ENCODE peak calls at places on chromosomes 12 and 14, in six cellular contexts. U is fibroblast of the aortic adventitia, S is AG04449, C is cardiac fibroblast, Y is astrocyte of the spinal cord, G is body of pancreas. O is an unnamed sample.

GRCh38 chr12:4858385-4858784 is 51.3 kb upstream of the KCNA1 start:
- DNase-seq in U (no peak), S (no peak), C (no peak), Y (no peak), G (peak), O (no peak)

GRCh38 chr14:72315720-72316119 is 383.5 kb downstream of the RGS6 start:
- DNase-seq in U (no peak), S (no peak), C (no peak), Y (no peak), G (no peak), O (no peak)

GRCh38 chr14:55114720-55115119 is 14.3 kb upstream of the LGALS3 start:
- DNase-seq in U (no peak), S (no peak), C (no peak), Y (no peak), G (no peak), O (no peak)

GRCh38 chr12:130583800-130584199 is 132.3 kb downstream of the RIMBP2 start:
- DNase-seq in U (no peak), S (no peak), C (no peak), Y (no peak), G (no peak), O (no peak)

GRCh38 chr14:29710015-29710414 is 217.6 kb downstream of the PRKD1 start:
- DNase-seq in U (peak), S (no peak), C (peak), Y (no peak), G (no peak), O (no peak)

GRCh38 chr14:69355155-69355954 is 42.7 kb downstream of the ERH start:
- DNase-seq in U (no peak), S (no peak), C (peak), Y (no peak), G (no peak), O (no peak)

GRCh38 chr14:56632192-56632591 is 52.6 kb downstream of the TMEM260 start:
- DNase-seq in U (no peak), S (no peak), C (no peak), Y (no peak), G (no peak), O (no peak)

GRCh38 chr12:78562358-78563205 is 302.0 kb upstream of the SYT1 start:
- DNase-seq in U (peak), S (no peak), C (peak), Y (peak), G (no peak), O (no peak)

GRCh38 chr12:96143392-96143791 is 50.8 kb upstream of the ELK3 start:
- DNase-seq in U (no peak), S (no peak), C (no peak), Y (no peak), G (no peak), O (no peak)

GRCh38 chr12:40325349-40325960 is 100.7 kb downstream of the LRRK2 start:
- DNase-seq in U (peak), S (no peak), C (peak), Y (peak), G (no peak), O (no peak)

GRCh38 chr14:100906420-100906819 is 2.9 kb upstream of the RTL1 start:
- DNase-seq in U (no peak), S (no peak), C (no peak), Y (no peak), G (peak), O (no peak)

GRCh38 chr12:5715076-5715475 is 230.0 kb downstream of the ANO2 start:
- DNase-seq in U (no peak), S (no peak), C (no peak), Y (no peak), G (no peak), O (no peak)

GRCh38 chr12:126389215-126389841 is 1324.1 kb downstream of the AACS start:
- DNase-seq in U (peak), S (no peak), C (peak), Y (peak), G (no peak), O (no peak)

GRCh38 chr12:104958946-104959841 is 1.1 kb upstream of the SLC41A2 start:
- DNase-seq in U (peak), S (no peak), C (peak), Y (peak), G (peak), O (peak)

GRCh38 chr12:24378548-24379011 is 429.1 kb upstream of the SOX5 start:
- DNase-seq in U (no peak), S (no peak), C (no peak), Y (peak), G (no peak), O (peak)

GRCh38 chr14:43983721-43984120 is 523.4 kb downstream of the FSCB start:
- DNase-seq in U (no peak), S (no peak), C (no peak), Y (no peak), G (no peak), O (no peak)

GRCh38 chr12:10457760-10458159 is 4.6 kb upstream of the KLRC1 start:
- DNase-seq in U (no peak), S (no peak), C (no peak), Y (no peak), G (no peak), O (no peak)

GRCh38 chr14:32028599-32028998 is 48.5 kb upstream of the ARHGAP5 start:
- DNase-seq in U (peak), S (no peak), C (no peak), Y (peak), G (no peak), O (no peak)

GRCh38 chr14:68283378-68284123 is 464.0 kb downstream of the RAD51B start:
- DNase-seq in U (peak), S (no peak), C (no peak), Y (no peak), G (no peak), O (no peak)

GRCh38 chr14:91405241-91405721 is 12.3 kb downstream of the CCDC88C start:
- DNase-seq in U (no peak), S (no peak), C (no peak), Y (no peak), G (peak), O (no peak)

GRCh38 chr12:124867389-124867930 is 3.8 kb upstream of the SCARB1 start:
- DNase-seq in U (peak), S (peak), C (peak), Y (peak), G (peak), O (no peak)

GRCh38 chr14:23182372-23183014 is 967 bp downstream of the SLC7A8 start:
- DNase-seq in U (no peak), S (no peak), C (no peak), Y (no peak), G (peak), O (no peak)

GRCh38 chr12:53232641-53233538 is 881 bp upstream of the RARG start:
- DNase-seq in U (peak), S (no peak), C (peak), Y (no peak), G (peak), O (no peak)

GRCh38 chr12:124531281-124531745 is 36.1 kb downstream of the NCOR2 start:
- DNase-seq in U (no peak), S (no peak), C (no peak), Y (no peak), G (no peak), O (no peak)

GRCh38 chr12:26406391-26406790 is 211.0 kb downstream of the SSPN start:
- DNase-seq in U (no peak), S (no peak), C (no peak), Y (no peak), G (peak), O (no peak)

GRCh38 chr12:128571906-128572305 is 251.9 kb downstream of the SLC15A4 start:
- DNase-seq in U (no peak), S (no peak), C (no peak), Y (no peak), G (no peak), O (no peak)

GRCh38 chr14:34649344-34649743 is 19.4 kb upstream of the SNX6 start:
- DNase-seq in U (peak), S (peak), C (peak), Y (peak), G (no peak), O (peak)

GRCh38 chr12:40146800-40147797 is 41.2 kb upstream of the SLC2A13 start:
- DNase-seq in U (no peak), S (no peak), C (no peak), Y (no peak), G (no peak), O (no peak)

GRCh38 chr12:29282452-29282851 is 98.5 kb downstream of the ERGIC2 start:
- DNase-seq in U (no peak), S (no peak), C (peak), Y (no peak), G (no peak), O (no peak)

GRCh38 chr12:16585781-16586180 is 20.2 kb downstream of the LMO3 start:
- DNase-seq in U (no peak), S (no peak), C (no peak), Y (no peak), G (no peak), O (no peak)

GRCh38 chr12:11893998-11894397 is 176.7 kb upstream of the BCL2L14 start:
- DNase-seq in U (no peak), S (no peak), C (no peak), Y (no peak), G (no peak), O (no peak)

GRCh38 chr14:74905595-74906142 is 17.4 kb downstream of the RPS6KL1 start:
- DNase-seq in U (peak), S (no peak), C (peak), Y (peak), G (peak), O (no peak)

GRCh38 chr14:35333347-35333730 is 41.2 kb downstream of the PSMA6 start:
- DNase-seq in U (no peak), S (no peak), C (no peak), Y (no peak), G (no peak), O (no peak)

GRCh38 chr14:105086833-105087307 is 21.6 kb upstream of the GPR132 start:
- DNase-seq in U (peak), S (no peak), C (peak), Y (peak), G (peak), O (no peak)
- H3K4me3 ChIP-seq in U (peak), S (peak), C (peak), Y (peak), G (no peak), O (peak)

GRCh38 chr12:18882690-18883089 is 144.8 kb downstream of the CAPZA3 start:
- DNase-seq in U (no peak), S (no peak), C (no peak), Y (no peak), G (no peak), O (no peak)
- TF ChIP-seq CTCF in U (no peak), S (no peak), C (no peak), Y (no peak), G (peak), O (no peak)

GRCh38 chr14:103384450-103385152 is 614 bp upstream of the MARK3 start:
- DNase-seq in U (no peak), S (no peak), C (no peak), Y (no peak), G (no peak), O (no peak)
- H3K4me3 ChIP-seq in U (peak), S (peak), C (peak), Y (peak), G (peak), O (peak)

GRCh38 chr14:93971635-93972027 is 4.7 kb downstream of the ASB2 start:
- DNase-seq in U (no peak), S (no peak), C (no peak), Y (no peak), G (no peak), O (no peak)

GRCh38 chr14:93970967-93971634 is 5.3 kb downstream of the ASB2 start:
- DNase-seq in U (no peak), S (no peak), C (no peak), Y (no peak), G (no peak), O (no peak)

GRCh38 chr14:93969082-93969828 is 7.1 kb downstream of the ASB2 start:
- DNase-seq in U (no peak), S (no peak), C (no peak), Y (no peak), G (no peak), O (no peak)

GRCh38 chr14:93972618-93973205 is 3.7 kb downstream of the ASB2 start:
- DNase-seq in U (no peak), S (no peak), C (no peak), Y (no peak), G (no peak), O (no peak)

DNA sequence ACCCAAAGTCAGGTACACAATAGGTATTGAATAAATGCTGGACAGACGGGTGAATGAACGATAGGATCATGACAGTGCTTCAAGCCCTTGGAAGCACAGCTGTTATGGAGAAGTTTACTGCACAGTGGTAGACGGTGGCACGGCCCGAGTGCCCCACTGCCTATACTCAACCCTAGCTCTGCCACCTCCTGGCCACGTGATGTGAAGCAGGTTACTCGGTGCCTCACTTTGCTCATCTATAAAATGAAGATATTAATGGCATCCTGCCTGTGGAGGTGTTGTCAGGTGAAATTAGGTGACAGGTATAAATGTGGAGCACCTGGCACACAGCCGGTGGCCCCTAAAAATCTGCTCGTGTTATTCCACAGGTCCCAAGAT is 5.8 kb downstream of the ASB2 start:
- DNase-seq in U (no peak), S (no peak), C (no peak), Y (no peak), G (peak), O (no peak)
- TF ChIP-seq CTCF in U (peak), S (peak), C (peak), Y (peak), G (peak), O (peak)

O was measured in astrocyte of the cerebellum.